ENCODE peak calls at places on chromosomes 4 and X, in seven cellular contexts. Q is foreskin fibroblast, T is GM06990, O is mucosa of descending colon, V is transverse colon, I is heart left ventricle, L is astrocyte of the spinal cord. X is an unnamed sample.

GRCh38 chrX:13373807-13374187 is 53.9 kb upstream of the ATXN3L start:
- DNase-seq in O (no peak), I (no peak), L (peak; percentile 79), T (no peak), Q (peak; percentile 38), V (no peak), X (peak; percentile 37)

GRCh38 chr4:15868065-15868464 is 70.5 kb downstream of the FGFBP1 start:
- DNase-seq in I (no peak), T (no peak), V (no peak), Q (no peak), L (no peak), O (no peak), X (no peak)

GRCh38 chrX:137568741-137569469 is 3.0 kb downstream of the ZIC3 start:
- DNase-seq in O (no peak), V (no peak), Q (no peak), I (no peak), L (peak; percentile 14), T (no peak), X (no peak)

GRCh38 chr4:132530846-132531245 is 618.2 kb upstream of the PCDH10 start:
- DNase-seq in I (no peak), T (no peak), L (no peak), Q (no peak), O (no peak), V (no peak), X (no peak)

GRCh38 chrX:124555036-124555595 is 208.8 kb downstream of the SH2D1A start:
- DNase-seq in I (no peak), L (peak; percentile 68), Q (no peak), O (no peak), V (no peak), T (no peak), X (peak; percentile 74)

GRCh38 chr4:159178147-159178541 is 75.3 kb downstream of the RAPGEF2 start:
- DNase-seq in I (no peak), O (no peak), L (peak; percentile 35), V (no peak), T (no peak), Q (no peak), X (peak; percentile 10)

GRCh38 chr4:83910693-83911092 is 374.8 kb downstream of the GPAT3 start:
- DNase-seq in L (no peak), O (no peak), T (no peak), V (no peak), I (no peak), Q (no peak), X (no peak)

GRCh38 chrX:29690061-29690460 is 525.3 kb upstream of the MAGEB2 start:
- DNase-seq in L (peak; percentile 34), I (no peak), V (no peak), Q (no peak), O (no peak), T (no peak), X (no peak)

GRCh38 chr4:46886711-46887110 is 22.3 kb downstream of the COX7B2 start:
- DNase-seq in I (no peak), V (no peak), L (peak; percentile 27), T (no peak), O (no peak), Q (no peak), X (no peak)

GRCh38 chr4:187883049-187883448 is 112.5 kb upstream of the ZFP42 start:
- DNase-seq in T (no peak), O (no peak), L (no peak), V (no peak), I (no peak), Q (no peak), X (no peak)

GRCh38 chr4:32268949-32269348 is 1548.8 kb downstream of the PCDH7 start:
- DNase-seq in V (no peak), L (peak; percentile 4), Q (no peak), T (no peak), I (no peak), O (no peak), X (no peak)

GRCh38 chr4:105558277-105558676 is 5.9 kb downstream of the ARHGEF38 start:
- DNase-seq in I (no peak), L (no peak), Q (no peak), T (no peak), V (no peak), O (no peak), X (no peak)

GRCh38 chr4:8330821-8331566 is 61.4 kb downstream of the HTRA3 start:
- DNase-seq in I (peak; percentile 86), Q (peak; percentile 24), V (peak; percentile 23), O (no peak), L (no peak), T (no peak), X (no peak)

GRCh38 chr4:1511441-1512041 is 105.3 kb upstream of the NKX1-1 start:
- DNase-seq in O (no peak), I (no peak), T (no peak), V (no peak), Q (no peak), L (peak; percentile 21), X (no peak)

GRCh38 chr4:40840255-40840984 is 90.7 kb downstream of the NSUN7 start:
- DNase-seq in I (no peak), V (no peak), T (peak; percentile 30), O (no peak), Q (no peak), L (no peak), X (no peak)

GRCh38 chrX:136941396-136942337 is 61.1 kb upstream of the RBMX start:
- DNase-seq in O (no peak), V (no peak), T (no peak), I (no peak), L (no peak), Q (no peak), X (no peak)

GRCh38 chr4:141056473-141056872 is 76.8 kb downstream of the RNF150 start:
- DNase-seq in Q (no peak), V (no peak), L (no peak), O (no peak), I (no peak), T (no peak), X (no peak)

GRCh38 chrX:24294619-24295018 is 19.2 kb downstream of the SUPT20HL2 start:
- DNase-seq in Q (no peak), O (peak; percentile 16), L (no peak), I (no peak), T (no peak), V (peak; percentile 11), X (no peak)

GRCh38 chrX:112636951-112637541 is 42.7 kb downstream of the LHFPL1 start:
- DNase-seq in I (no peak), Q (peak; percentile 32), V (no peak), L (peak; percentile 82), O (no peak), T (no peak), X (peak; percentile 58)

GRCh38 chr4:46656071-46656470 is 253.0 kb downstream of the COX7B2 start:
- DNase-seq in O (no peak), L (no peak), V (no peak), I (no peak), Q (no peak), T (no peak), X (no peak)

GRCh38 chrX:134537179-134537945 is 77.4 kb downstream of the HPRT1 start:
- DNase-seq in O (peak; percentile 74), L (peak; percentile 73), Q (peak; percentile 75), V (peak; percentile 74), T (no peak), I (no peak), X (no peak)

GRCh38 chr4:2537011-2537830 is 774 bp downstream of the FAM193A start:
- DNase-seq in O (peak; percentile 49), T (peak; percentile 79), Q (peak; percentile 19), L (peak; percentile 32), I (peak; percentile 50), V (peak; percentile 50), X (no peak)

GRCh38 chr4:166493828-166494432 is 620.9 kb downstream of the TLL1 start:
- DNase-seq in Q (no peak), O (peak; percentile 17), I (no peak), T (no peak), V (no peak), L (peak; percentile 15), X (no peak)

GRCh38 chr4:153488719-153489384 is 22.7 kb downstream of the TMEM131L start:
- DNase-seq in L (peak; percentile 35), T (peak; percentile 78), Q (no peak), O (no peak), I (peak; percentile 72), V (no peak), X (no peak)

GRCh38 chrX:21738145-21738949 is 19.6 kb downstream of the SMPX start:
- DNase-seq in O (no peak), I (no peak), V (no peak), Q (no peak), T (no peak), L (peak; percentile 28), X (no peak)

GRCh38 chrX:106931831-106932491 is 11.8 kb downstream of the CLDN2 start:
- DNase-seq in V (no peak), T (no peak), I (no peak), O (no peak), Q (no peak), L (no peak), X (no peak)

GRCh38 chrX:101191217-101191750 is 28.3 kb upstream of the DRP2 start:
- DNase-seq in L (no peak), I (peak; percentile 25), Q (no peak), V (no peak), O (peak; percentile 1), T (no peak), X (no peak)
- H3K4me3 ChIP-seq in L (peak overlapping the region; percentile 13), I (no peak overlapping the region), Q (peak overlapping the region; percentile 1), V (no peak overlapping the region), O (no peak overlapping the region), T (no peak overlapping the region), X (no peak overlapping the region)

GRCh38 chr4:20984011-20984836 is 284.0 kb downstream of the PACRGL start:
- DNase-seq in Q (no peak), T (no peak), L (peak; percentile 3), V (peak; percentile 14), O (peak; percentile 4), I (no peak), X (no peak)

GRCh38 chr4:20992002-20992401 is 291.7 kb downstream of the PACRGL start:
- DNase-seq in L (no peak), O (peak; percentile 5), Q (no peak), T (no peak), I (no peak), V (peak; percentile 18), X (no peak)

GRCh38 chr4:20982544-20982943 is 282.3 kb downstream of the PACRGL start:
- DNase-seq in I (no peak), O (no peak), L (no peak), V (no peak), Q (no peak), T (no peak), X (no peak)

GRCh38 chr4:20987191-20987590 is 286.9 kb downstream of the PACRGL start:
- DNase-seq in V (no peak), O (no peak), L (no peak), I (no peak), T (no peak), Q (no peak), X (no peak)
- TF ChIP-seq CTCF in V (no peak), O (no peak), L (no peak), I (no peak), T (no peak), Q (no peak), X (no peak)

DNA sequence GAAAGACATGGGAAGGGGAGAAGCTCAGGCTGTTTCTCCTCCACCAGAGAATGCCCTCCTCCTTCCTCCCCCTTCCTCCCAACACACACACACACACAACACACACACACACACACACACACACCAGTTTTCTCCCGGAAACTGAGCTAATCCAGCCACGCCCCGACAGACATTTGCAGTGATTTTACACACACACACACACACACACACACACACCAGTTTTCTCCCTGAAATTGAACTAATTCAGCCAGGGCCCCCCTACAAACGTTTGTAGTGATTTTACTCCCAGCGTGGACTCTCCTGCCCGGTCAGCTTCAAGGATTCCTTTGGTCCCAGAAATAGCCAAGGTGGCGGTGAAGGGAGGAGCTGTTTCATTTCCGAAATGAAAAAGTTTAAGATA is 32.9 kb upstream of the STX18 start:
- DNase-seq in I (peak; percentile 87), V (peak; percentile 47), L (peak; percentile 91), O (peak; percentile 83), T (peak; percentile 6), Q (peak; percentile 85), X (peak; percentile 41)
- H3K4me3 ChIP-seq in I (peak overlapping the region; percentile 55), V (peak overlapping the region; percentile 64), L (peak overlapping the region; percentile 51), O (peak overlapping the region; percentile 27), T (peak overlapping the region; percentile 58), Q (peak overlapping the region; percentile 69), X (peak overlapping the region; percentile 60)

GRCh38 chrX:15849555-15849954 is 5.1 kb downstream of the AP1S2 start:
- DNase-seq in O (no peak), V (no peak), T (no peak), Q (no peak), L (peak; percentile 20), I (no peak), X (no peak)
- TF ChIP-seq CTCF in O (no peak), V (no peak), T (no peak), Q (peak; percentile 33), L (peak; percentile 45), I (peak; percentile 16), X (peak; percentile 15)